ENCODE peak calls at places on chromosome 13, in five cellular contexts. A is HFFc6, M is right cardiac atrium, P is SW 1271, B is hippocampal formation. W is an unnamed sample.

GRCh38 chr13:64675256-64675892 is 2554.8 kb downstream of the PCDH9 start:
- DNase-seq in A (peak; percentile 91), M (no peak), P (no peak), B (no peak), W (no peak)

GRCh38 chr13:29509999-29510586 is 85.4 kb downstream of the SLC7A1 start:
- DNase-seq in A (peak; percentile 43), M (no peak), P (no peak), B (no peak), W (no peak)

GRCh38 chr13:112876305-112877000 is 92.6 kb upstream of the MCF2L start:
- DNase-seq in A (no peak), M (no peak), P (no peak), B (no peak), W (no peak)

GRCh38 chr13:80145291-80145690 is 195.6 kb downstream of the SPRY2 start:
- DNase-seq in A (no peak), M (no peak), P (no peak), B (no peak), W (no peak)

GRCh38 chr13:54210397-54211050 is 1181.9 kb downstream of the OLFM4 start:
- DNase-seq in A (no peak), M (no peak), P (no peak), B (no peak), W (no peak)

GRCh38 chr13:30204564-30204963 is 102.8 kb downstream of the KATNAL1 start:
- DNase-seq in A (no peak), M (no peak), P (no peak), B (no peak), W (no peak)

GRCh38 chr13:23159205-23159586 is 21.6 kb upstream of the SGCG start:
- DNase-seq in A (peak; percentile 3), M (peak; percentile 32), P (no peak), B (no peak), W (peak; percentile 9)

GRCh38 chr13:73767191-73767741 is 366.9 kb downstream of the KLF12 start:
- DNase-seq in A (no peak), M (no peak), P (no peak), B (no peak), W (peak; percentile 17)

GRCh38 chr13:74662895-74663294 is 528.7 kb upstream of the KLF12 start:
- DNase-seq in A (no peak), M (peak; percentile 58), P (no peak), B (no peak), W (no peak)

GRCh38 chr13:52162279-52163101 is 3.1 kb upstream of the NEK3 start:
- DNase-seq in A (peak; percentile 40), M (no peak), P (no peak), B (no peak), W (no peak)

GRCh38 chr13:32211788-32212187 is 103.4 kb downstream of the ZAR1L start:
- DNase-seq in A (peak; percentile 90), M (no peak), P (no peak), B (no peak), W (no peak)

GRCh38 chr13:53873558-53873957 is 844.9 kb downstream of the OLFM4 start:
- DNase-seq in A (no peak), M (no peak), P (no peak), B (no peak), W (no peak)

GRCh38 chr13:30569901-30570576 is 47.7 kb upstream of the USPL1 start:
- DNase-seq in A (peak; percentile 94), M (peak; percentile 39), P (peak; percentile 56), B (peak; percentile 37), W (peak; percentile 8)

GRCh38 chr13:35598790-35599369 is 122.4 kb upstream of the MAB21L1 start:
- DNase-seq in A (no peak), M (no peak), P (no peak), B (no peak), W (no peak)

GRCh38 chr13:104586010-104586746 is 1520.0 kb upstream of the SLC10A2 start:
- DNase-seq in A (no peak), M (no peak), P (no peak), B (no peak), W (no peak)

GRCh38 chr13:37476874-37477273 is 121.7 kb downstream of the POSTN start:
- DNase-seq in A (peak; percentile 61), M (no peak), P (no peak), B (no peak), W (no peak)

GRCh38 chr13:96780105-96780504 is 214.2 kb downstream of the OXGR1 start:
- DNase-seq in A (no peak), M (no peak), P (no peak), B (no peak), W (no peak)

GRCh38 chr13:77904031-77904430 is 14.6 kb downstream of the EDNRB start:
- DNase-seq in A (no peak), M (no peak), P (no peak), B (no peak), W (no peak)

W was measured in nucleus accumbens.